ENCODE peak calls at places on chromosomes 2 and 18, in nine cellular contexts. V is T-helper 22 cell, T is Ammon's horn, S is kidney glomerular epithelial cell, E is OCI-LY7, Y is DND-41, C is NCI-H2081, B is Daoy, N is ovary. Q is an unnamed sample.
A peak's percentile ranks its signal among the peaks of the same experiment; 100 is the strongest.

GRCh38 chr18:62799977-62800376 is 84.6 kb downstream of the PHLPP1 start:
- DNase-seq in S (no peak), B (no peak), N (no peak), V (no peak), C (no peak), T (no peak), Y (no peak), E (no peak), Q (no peak)

GRCh38 chr2:147172493-147173185 is 672.2 kb upstream of the ACVR2A start:
- DNase-seq in S (no peak), B (no peak), T (peak; percentile 65), N (no peak), Y (no peak), V (no peak), E (no peak), C (no peak), Q (no peak)

GRCh38 chr2:28445448-28446258 is 50.2 kb upstream of the PLB1 start:
- DNase-seq in Y (no peak), N (no peak), E (no peak), C (no peak), S (peak; percentile 91), T (peak; percentile 50), V (no peak), B (peak; percentile 96), Q (no peak)

GRCh38 chr2:55519908-55520885 is 679 bp downstream of the CFAP36 start:
- DNase-seq in Y (no peak), C (no peak), S (peak; percentile 50), B (peak; percentile 37), V (peak; percentile 32), N (no peak), E (peak; percentile 21), T (peak; percentile 59), Q (peak; percentile 22)

GRCh38 chr2:56465491-56465890 is 281.7 kb downstream of the CCDC85A start:
- DNase-seq in T (no peak), B (no peak), C (no peak), S (no peak), E (no peak), Y (no peak), V (no peak), N (no peak), Q (no peak)

GRCh38 chr2:68971591-68972231 is 2.7 kb upstream of the GKN1 start:
- DNase-seq in T (no peak), E (no peak), S (peak; percentile 87), Y (no peak), B (peak; percentile 90), C (no peak), V (no peak), N (no peak), Q (no peak)

GRCh38 chr2:20563833-20564232 is 87.1 kb downstream of the HS1BP3 start:
- DNase-seq in E (no peak), B (peak; percentile 58), Y (no peak), V (no peak), T (no peak), C (no peak), S (no peak), N (no peak), Q (no peak)

GRCh38 chr2:55010149-55010591 is 40.1 kb downstream of the RTN4 start:
- DNase-seq in N (no peak), E (peak; percentile 73), S (peak; percentile 39), Y (peak; percentile 42), T (peak; percentile 86), B (no peak), V (peak; percentile 32), C (peak; percentile 2), Q (peak; percentile 30)

GRCh38 chr18:487371-487770 is 13.1 kb downstream of the COLEC12 start:
- DNase-seq in N (no peak), S (no peak), V (no peak), E (no peak), T (no peak), B (peak; percentile 17), Y (no peak), C (no peak), Q (no peak)

GRCh38 chr2:9230881-9231280 is 24.3 kb downstream of the ASAP2 start:
- DNase-seq in V (no peak), B (peak; percentile 59), S (peak; percentile 37), C (no peak), N (no peak), T (peak; percentile 68), Y (no peak), E (no peak), Q (no peak)

GRCh38 chr18:32542221-32542798 is 71.6 kb upstream of the GAREM1 start:
- DNase-seq in B (no peak), V (no peak), C (no peak), N (no peak), T (no peak), S (peak; percentile 60), Y (no peak), E (no peak), Q (no peak)

GRCh38 chr2:64338910-64339500 is 115.0 kb upstream of the LGALSL start:
- DNase-seq in B (peak; percentile 81), T (no peak), E (no peak), N (no peak), S (no peak), C (no peak), V (no peak), Y (peak; percentile 58), Q (no peak)

GRCh38 chr2:64606495-64607363 is 47.0 kb downstream of the SERTAD2 start:
- DNase-seq in S (no peak), B (peak; percentile 53), V (peak; percentile 80), N (peak; percentile 82), E (peak; percentile 59), C (no peak), Y (peak; percentile 30), T (peak; percentile 75), Q (peak; percentile 90)

GRCh38 chr2:86372641-86373502 is 35.4 kb upstream of the REEP1 start:
- DNase-seq in Y (peak; percentile 17), N (no peak), B (peak; percentile 34), C (peak; percentile 26), E (peak; percentile 29), S (peak; percentile 32), V (no peak), T (peak; percentile 44), Q (peak; percentile 65)

Q was measured in iPS-NIHi11.